ENCODE peak calls at places on chromosomes 11 and 22, in nine cellular contexts. I, L, N, W, T, J, C, P and S are unnamed samples.

GRCh38 chr11:87083029-87083428 is 45.3 kb downstream of the TMEM135 start:
- DNase-seq in I (peak), L (no peak), N (no peak), W (no peak), T (no peak), J (no peak), C (no peak), P (no peak), S (no peak)

GRCh38 chr11:81725691-81726090 is 1008.0 kb downstream of the FAM181B start:
- DNase-seq in I (peak), L (no peak), N (peak), W (no peak), T (no peak), J (no peak), C (peak), P (no peak), S (peak)

GRCh38 chr11:117171007-117171647 is 7.4 kb upstream of the SIDT2 start:
- DNase-seq in I (no peak), L (no peak), N (no peak), W (no peak), T (no peak), J (no peak), C (no peak), P (no peak), S (no peak)

GRCh38 chr11:67585911-67586310 is 2.3 kb downstream of the GSTP1 start:
- DNase-seq in I (no peak), L (no peak), N (no peak), W (no peak), T (no peak), J (no peak), C (no peak), P (no peak), S (no peak)

GRCh38 chr11:8227156-8228152 is 36.2 kb downstream of the LMO1 start:
- DNase-seq in I (no peak), L (no peak), N (no peak), W (no peak), T (no peak), J (no peak), C (no peak), P (no peak), S (peak)

GRCh38 chr11:20158597-20159257 is 1.5 kb downstream of the DBX1 start:
- DNase-seq in I (peak), L (no peak), N (peak), W (peak), T (peak), J (peak), C (peak), P (no peak), S (peak)

GRCh38 chr11:79052539-79052938 is 388.3 kb downstream of the TENM4 start:
- DNase-seq in I (peak), L (no peak), N (peak), W (no peak), T (no peak), J (peak), C (no peak), P (no peak), S (no peak)

GRCh38 chr11:45100338-45100737 is 46.1 kb upstream of the PRDM11 start:
- DNase-seq in I (peak), L (no peak), N (no peak), W (no peak), T (no peak), J (no peak), C (peak), P (no peak), S (peak)

GRCh38 chr22:27724706-27725105 is 76.8 kb downstream of the MN1 start:
- DNase-seq in I (no peak), L (no peak), N (no peak), W (no peak), T (no peak), J (no peak), C (no peak), P (no peak), S (no peak)

GRCh38 chr22:24060375-24060788 is 49.3 kb downstream of the CABIN1 start:
- DNase-seq in I (peak), L (no peak), N (peak), W (no peak), T (peak), J (no peak), C (peak), P (no peak), S (peak)

GRCh38 chr11:118530180-118530682 is 761 bp upstream of the TMEM25 start:
- DNase-seq in I (peak), L (no peak), N (no peak), W (no peak), T (no peak), J (peak), C (no peak), P (no peak), S (no peak)

GRCh38 chr11:96014234-96014633 is 90.3 kb upstream of the MTMR2 start:
- DNase-seq in I (peak), L (no peak), N (peak), W (no peak), T (no peak), J (no peak), C (peak), P (peak), S (peak)

GRCh38 chr11:85810871-85811611 is at the start of gene SYTL2:
- DNase-seq in I (no peak), L (peak), N (peak), W (peak), T (peak), J (peak), C (peak), P (peak), S (peak)

GRCh38 chr22:40426671-40427070 is 56.3 kb downstream of the SGSM3 start:
- DNase-seq in I (no peak), L (no peak), N (no peak), W (no peak), T (no peak), J (no peak), C (no peak), P (no peak), S (no peak)

GRCh38 chr11:59802639-59803176 is 7.9 kb downstream of the MRPL16 start:
- DNase-seq in I (peak), L (no peak), N (peak), W (no peak), T (peak), J (no peak), C (peak), P (peak), S (peak)

GRCh38 chr22:40101417-40102101 is 76.2 kb upstream of the TNRC6B start:
- DNase-seq in I (no peak), L (no peak), N (no peak), W (no peak), T (no peak), J (no peak), C (no peak), P (no peak), S (no peak)

GRCh38 chr11:126394036-126394435 is 38.5 kb downstream of the ST3GAL4 start:
- DNase-seq in I (no peak), L (no peak), N (no peak), W (no peak), T (no peak), J (no peak), C (no peak), P (no peak), S (no peak)

GRCh38 chr11:110908401-110909106 is 196.3 kb upstream of the ARHGAP20 start:
- DNase-seq in I (peak), L (no peak), N (peak), W (no peak), T (no peak), J (no peak), C (peak), P (no peak), S (peak)

GRCh38 chr22:28016781-28017557 is 97.9 kb upstream of the PITPNB start:
- DNase-seq in I (no peak), L (no peak), N (no peak), W (peak), T (no peak), J (peak), C (no peak), P (no peak), S (no peak)

GRCh38 chr22:41021039-41021654 is 70.0 kb downstream of the RBX1 start:
- DNase-seq in I (no peak), L (peak), N (no peak), W (peak), T (peak), J (peak), C (peak), P (peak), S (no peak)

GRCh38 chr11:8375460-8375859 is 111.8 kb upstream of the LMO1 start:
- DNase-seq in I (no peak), L (no peak), N (no peak), W (no peak), T (no peak), J (no peak), C (no peak), P (no peak), S (no peak)

GRCh38 chr11:8268530-8269461 is 5.1 kb upstream of the LMO1 start:
- DNase-seq in I (no peak), L (no peak), N (no peak), W (peak), T (no peak), J (no peak), C (peak), P (no peak), S (no peak)

GRCh38 chr11:39459606-39460005 is 1999.8 kb downstream of the LRRC4C start:
- DNase-seq in I (no peak), L (no peak), N (no peak), W (no peak), T (no peak), J (no peak), C (no peak), P (no peak), S (no peak)

GRCh38 chr11:22822204-22822603 is 7.4 kb downstream of the SVIP start:
- DNase-seq in I (no peak), L (no peak), N (no peak), W (no peak), T (no peak), J (no peak), C (no peak), P (no peak), S (no peak)

GRCh38 chr11:118691926-118692830 is 12.7 kb upstream of the TREH start:
- DNase-seq in I (peak), L (no peak), N (peak), W (no peak), T (no peak), J (no peak), C (peak), P (peak), S (peak)

GRCh38 chr11:7677801-7678201 is 4.5 kb upstream of the CYB5R2 start:
- DNase-seq in I (peak), L (no peak), N (no peak), W (no peak), T (no peak), J (no peak), C (peak), P (no peak), S (peak)

GRCh38 chr22:48663297-48663696 is 1164.4 kb downstream of the BRD1 start:
- DNase-seq in I (no peak), L (peak), N (no peak), W (no peak), T (no peak), J (no peak), C (no peak), P (peak), S (peak)

GRCh38 chr22:49753961-49754673 is 73.6 kb downstream of the BRD1 start:
- DNase-seq in I (no peak), L (peak), N (no peak), W (no peak), T (no peak), J (no peak), C (no peak), P (peak), S (no peak)

GRCh38 chr22:44901301-44901700 is 108.5 kb downstream of the PHF21B start:
- DNase-seq in I (peak), L (no peak), N (no peak), W (no peak), T (no peak), J (no peak), C (peak), P (no peak), S (peak)

GRCh38 chr22:29377979-29378378 is 10.4 kb downstream of the AP1B1 start:
- DNase-seq in I (no peak), L (no peak), N (no peak), W (no peak), T (no peak), J (peak), C (no peak), P (no peak), S (no peak)

GRCh38 chr11:124717786-124718634 is 21.7 kb upstream of the NRGN start:
- DNase-seq in I (peak), L (peak), N (no peak), W (peak), T (peak), J (peak), C (peak), P (peak), S (peak)

GRCh38 chr11:122215244-122215992 is 99.4 kb upstream of the BLID start:
- DNase-seq in I (peak), L (peak), N (peak), W (peak), T (peak), J (peak), C (peak), P (peak), S (peak)

GRCh38 chr11:126815111-126815510 is 185.5 kb downstream of the KIRREL3 start:
- DNase-seq in I (no peak), L (no peak), N (no peak), W (no peak), T (no peak), J (no peak), C (no peak), P (no peak), S (no peak)

GRCh38 chr11:86736303-86737143 is 63.8 kb upstream of the PRSS23 start:
- DNase-seq in I (no peak), L (no peak), N (no peak), W (no peak), T (no peak), J (no peak), C (no peak), P (no peak), S (no peak)

GRCh38 chr22:40397436-40397835 is 27.0 kb downstream of the SGSM3 start:
- DNase-seq in I (peak), L (peak), N (peak), W (no peak), T (no peak), J (no peak), C (peak), P (no peak), S (peak)

GRCh38 chr11:90204832-90205646 is 17.8 kb downstream of the CHORDC1 start:
- DNase-seq in I (peak), L (no peak), N (peak), W (no peak), T (no peak), J (peak), C (peak), P (peak), S (peak)

GRCh38 chr11:67632175-67632981 is 2.6 kb upstream of the NUDT8 start:
- DNase-seq in I (no peak), L (peak), N (no peak), W (peak), T (no peak), J (peak), C (no peak), P (no peak), S (no peak)

GRCh38 chr11:8290122-8290810 is 26.6 kb upstream of the LMO1 start:
- DNase-seq in I (no peak), L (no peak), N (no peak), W (no peak), T (no peak), J (no peak), C (no peak), P (no peak), S (no peak)

GRCh38 chr22:37331811-37332536 is 49.7 kb downstream of the CYTH4 start:
- DNase-seq in I (no peak), L (peak), N (no peak), W (no peak), T (no peak), J (no peak), C (no peak), P (no peak), S (no peak)
- TF ChIP-seq CTCF in I (peak), L (no peak), N (peak), W (no peak), T (no peak), J (no peak), C (no peak), P (no peak), S (peak)

GRCh38 chr11:1196516-1197391 is 26.1 kb upstream of the MUC5B start:
- DNase-seq in I (no peak), L (peak), N (no peak), W (peak), T (peak), J (peak), C (no peak), P (no peak), S (no peak)

GRCh38 chr11:1195690-1196515 is 27.0 kb upstream of the MUC5B start:
- DNase-seq in I (no peak), L (peak), N (no peak), W (peak), T (peak), J (peak), C (no peak), P (no peak), S (no peak)

GRCh38 chr11:1197886-1198765 is 24.7 kb upstream of the MUC5B start:
- DNase-seq in I (no peak), L (peak), N (no peak), W (peak), T (peak), J (peak), C (no peak), P (no peak), S (no peak)

GRCh38 chr11:1198766-1199688 is 23.8 kb upstream of the MUC5B start:
- DNase-seq in I (no peak), L (peak), N (no peak), W (peak), T (peak), J (no peak), C (no peak), P (no peak), S (no peak)

GRCh38 chr11:1197431-1197885 is 25.4 kb upstream of the MUC5B start:
- DNase-seq in I (no peak), L (peak), N (no peak), W (peak), T (peak), J (peak), C (no peak), P (no peak), S (no peak)
- H3K4me3 ChIP-seq in I (no peak), L (no peak), N (no peak), W (no peak), T (no peak), J (no peak), C (no peak), P (no peak), S (no peak)

GRCh38 chr22:31870890-31871289 is 73.4 kb upstream of the YWHAH start:
- DNase-seq in I (peak), L (no peak), N (peak), W (no peak), T (no peak), J (peak), C (peak), P (no peak), S (peak)

GRCh38 chr22:31876156-31877035 is 67.9 kb upstream of the YWHAH start:
- DNase-seq in I (no peak), L (no peak), N (no peak), W (no peak), T (no peak), J (no peak), C (no peak), P (no peak), S (no peak)

GRCh38 chr22:31871475-31871874 is 72.9 kb upstream of the YWHAH start:
- DNase-seq in I (no peak), L (no peak), N (no peak), W (no peak), T (no peak), J (no peak), C (no peak), P (no peak), S (no peak)

GRCh38 chr22:31874821-31875220 is 69.5 kb upstream of the YWHAH start:
- DNase-seq in I (no peak), L (no peak), N (no peak), W (no peak), T (no peak), J (no peak), C (no peak), P (no peak), S (no peak)

DNA sequence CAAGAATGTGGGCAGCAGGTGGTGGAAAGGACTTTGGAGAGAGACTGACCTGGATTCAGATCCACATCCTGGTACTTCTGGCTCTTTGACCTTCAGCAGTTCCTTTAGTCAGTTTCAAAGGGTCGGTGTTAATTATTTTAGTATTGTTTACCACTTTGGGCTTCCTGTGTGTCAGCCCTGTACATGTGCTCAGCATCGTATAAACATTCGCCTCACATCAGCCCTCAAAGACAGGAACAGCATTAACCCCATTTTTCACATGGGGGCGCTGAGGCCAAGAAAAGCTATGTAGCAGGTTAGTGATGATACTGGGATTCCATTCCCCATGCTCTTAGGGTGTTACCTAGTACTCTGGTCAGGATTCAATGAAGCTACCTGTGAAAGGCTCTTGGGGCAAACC is 72.1 kb upstream of the YWHAH start:
- DNase-seq in I (no peak), L (no peak), N (no peak), W (no peak), T (no peak), J (peak), C (peak), P (no peak), S (peak)
- TF ChIP-seq CTCF in I (no peak), L (no peak), N (peak), W (no peak), T (peak), J (peak), C (peak), P (peak), S (no peak)

DNA sequence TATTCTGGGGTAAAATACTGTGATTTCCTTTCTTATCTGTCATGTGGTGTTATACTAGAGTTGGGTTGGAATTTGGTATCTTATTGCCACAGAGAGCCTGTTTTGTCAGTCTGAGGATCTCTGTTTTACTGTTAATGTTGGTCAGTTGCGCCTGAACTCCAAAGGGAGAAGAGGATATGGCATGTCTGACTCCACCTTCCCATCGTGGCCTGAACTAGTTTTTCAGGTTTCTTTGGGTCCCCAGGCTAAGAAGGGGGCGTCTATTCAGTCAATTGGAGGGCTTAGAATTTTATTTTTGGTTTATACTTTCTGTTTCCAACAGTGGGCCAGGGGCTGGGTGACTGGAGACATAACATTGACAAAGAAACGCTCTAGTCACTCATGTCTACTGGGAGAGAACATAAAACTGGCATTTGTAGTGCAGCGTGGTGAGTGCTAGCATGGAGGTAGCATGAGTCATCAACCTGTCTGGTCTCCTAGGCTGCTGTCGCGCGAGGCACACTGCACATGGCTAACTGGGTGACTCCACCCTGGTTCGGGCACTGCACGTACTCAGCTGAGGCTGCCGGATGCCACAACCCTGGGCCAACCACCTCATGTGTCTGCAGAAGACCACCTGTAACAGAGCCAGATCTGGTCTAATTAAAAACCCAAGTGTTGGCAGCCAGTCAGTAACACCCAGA is 120.1 kb upstream of the OR9Q1 start:
- DNase-seq in I (no peak), L (no peak), N (no peak), W (no peak), T (peak), J (peak), C (no peak), P (no peak), S (peak)
- H3K4me3 ChIP-seq in I (no peak), L (no peak), N (no peak), W (no peak), T (no peak), J (no peak), C (no peak), P (no peak), S (no peak)